ENCODE peak calls at places on chromosomes 1 and 21, in eight cellular contexts. U is GM20000; E is heart right ventricle; H is A549; X is activated CD8-positive, alpha-beta T cell treated with anti-CD3 and anti-CD28 coated beads for 36 hours; B is tibial nerve; G is suprapubic skin; Y is RWPE1. L is an unnamed sample.
A peak's percentile ranks its signal among the peaks of the same experiment; 100 is the strongest.

GRCh38 chr1:202237052-202237451 is 43.5 kb downstream of the LGR6 start:
- DNase-seq in U (peak; percentile 56), E (peak; percentile 26), H (peak; percentile 92), X (peak; percentile 61), B (no peak), G (peak; percentile 47), Y (peak; percentile 83), L (peak; percentile 59)

GRCh38 chr1:41840592-41841246 is 78.0 kb downstream of the HIVEP3 start:
- DNase-seq in U (no peak), E (peak; percentile 42), H (no peak), X (no peak), B (no peak), G (no peak), Y (peak; percentile 54), L (peak; percentile 16)

GRCh38 chr1:107782192-107782845 is 182.7 kb downstream of the VAV3 start:
- DNase-seq in U (no peak), E (no peak), H (peak; percentile 2), X (peak; percentile 48), B (peak; percentile 85), G (no peak), Y (peak; percentile 14), L (peak; percentile 25)

GRCh38 chr1:161487483-161487827 is 17.8 kb upstream of the FCGR2A start:
- DNase-seq in U (no peak), E (peak; percentile 35), H (no peak), X (no peak), B (peak; percentile 45), G (no peak), Y (peak; percentile 51), L (peak; percentile 37)

GRCh38 chr1:169395956-169396355 is 28.0 kb downstream of the BLZF1 start:
- DNase-seq in U (no peak), E (no peak), H (no peak), X (no peak), B (no peak), G (no peak), Y (no peak), L (no peak)

GRCh38 chr1:241081473-241081872 is 275.5 kb downstream of the RGS7 start:
- DNase-seq in U (no peak), E (no peak), H (no peak), X (no peak), B (no peak), G (no peak), Y (no peak), L (peak; percentile 44)

GRCh38 chr1:18954270-18955071 is 2.0 kb downstream of the IFFO2 start:
- DNase-seq in U (no peak), E (no peak), H (no peak), X (no peak), B (no peak), G (no peak), Y (peak; percentile 32), L (no peak)

GRCh38 chr1:234715252-234715945 is 105.4 kb upstream of the IRF2BP2 start:
- DNase-seq in U (no peak), E (no peak), H (no peak), X (no peak), B (no peak), G (no peak), Y (no peak), L (no peak)

GRCh38 chr1:29218223-29218622 is 12.5 kb downstream of the MECR start:
- DNase-seq in U (no peak), E (no peak), H (no peak), X (no peak), B (no peak), G (no peak), Y (no peak), L (no peak)

GRCh38 chr21:25949701-25950100 is 214.9 kb downstream of the GABPA start:
- DNase-seq in U (no peak), E (no peak), H (no peak), X (no peak), B (no peak), G (no peak), Y (no peak), L (no peak)

GRCh38 chr1:2045468-2046224 is 4.6 kb upstream of the PRKCZ start:
- DNase-seq in U (no peak), E (no peak), H (no peak), X (no peak), B (no peak), G (no peak), Y (no peak), L (peak; percentile 19)

GRCh38 chr1:2047749-2048729 is 2.2 kb upstream of the PRKCZ start:
- DNase-seq in U (no peak), E (no peak), H (no peak), X (no peak), B (no peak), G (no peak), Y (no peak), L (no peak)

GRCh38 chr1:2044510-2045319 is 5.5 kb upstream of the PRKCZ start:
- DNase-seq in U (peak; percentile 92), E (peak; percentile 79), H (peak; percentile 53), X (peak; percentile 78), B (peak; percentile 60), G (no peak), Y (peak; percentile 56), L (peak; percentile 22)

GRCh38 chr1:2046953-2047748 is 3.1 kb upstream of the PRKCZ start:
- DNase-seq in U (no peak), E (no peak), H (no peak), X (no peak), B (no peak), G (no peak), Y (no peak), L (no peak)

GRCh38 chr1:2046225-2046917 is 3.8 kb upstream of the PRKCZ start:
- DNase-seq in U (peak; percentile 82), E (peak; percentile 66), H (peak; percentile 52), X (peak; percentile 75), B (peak; percentile 32), G (no peak), Y (peak; percentile 43), L (no peak)
- TF ChIP-seq CTCF in U (peak; percentile 79), E (peak; percentile 69), H (peak; percentile 61), X (peak; percentile 83), B (peak; percentile 45), G (peak; percentile 48), Y (peak; percentile 71), L (peak; percentile 44)

DNA sequence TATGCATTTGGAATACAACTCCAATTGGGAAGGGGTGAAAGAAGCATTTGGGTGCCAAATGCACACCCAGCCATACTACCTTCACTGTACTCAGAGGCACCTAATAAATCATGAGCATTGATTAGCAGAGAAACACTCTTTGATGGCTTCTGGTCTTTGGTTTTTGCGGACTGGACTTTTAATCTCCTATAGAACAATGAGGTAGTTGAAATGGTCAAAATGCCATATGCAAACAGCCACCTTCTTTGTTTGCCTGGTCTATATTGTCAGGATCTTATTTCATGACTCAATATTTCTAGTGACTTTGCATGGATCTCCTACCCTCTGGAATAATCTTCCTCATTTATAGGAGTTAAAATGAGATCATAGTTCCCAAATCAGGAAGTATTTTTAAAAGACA is 8.5 kb downstream of the FAM3B start:
- DNase-seq in U (no peak), E (no peak), H (no peak), X (no peak), B (no peak), G (no peak), Y (no peak), L (no peak)
- TF ChIP-seq CTCF in U (no peak), E (no peak), H (no peak), X (no peak), B (no peak), G (no peak), Y (no peak), L (no peak)

DNA sequence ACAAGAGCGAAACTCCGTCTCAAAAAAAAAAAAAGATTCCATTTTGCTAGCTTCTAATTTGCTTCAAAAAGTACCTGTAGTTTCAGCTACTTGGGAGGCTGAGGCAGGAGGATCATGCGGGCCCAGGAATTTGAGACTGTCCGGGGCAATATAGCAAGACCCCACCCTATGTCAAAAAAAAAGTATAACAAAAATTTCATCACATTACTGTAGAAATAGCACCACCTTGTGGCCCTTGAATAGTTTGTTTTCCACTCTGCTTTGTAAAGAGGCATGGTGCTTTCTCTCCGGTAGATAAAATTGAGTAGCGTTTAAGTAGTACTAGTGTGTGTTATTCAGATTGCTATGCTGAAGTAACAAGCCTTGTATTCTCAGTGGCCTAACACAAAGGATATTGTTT is 18.2 kb upstream of the MSTO1 start:
- DNase-seq in U (peak; percentile 35), E (no peak), H (peak; percentile 40), X (peak; percentile 34), B (peak; percentile 54), G (no peak), Y (peak; percentile 32), L (peak; percentile 31)
- TF ChIP-seq CTCF in U (peak; percentile 45), E (peak; percentile 69), H (peak; percentile 88), X (peak; percentile 76), B (peak; percentile 31), G (peak; percentile 45), Y (peak; percentile 37), L (peak; percentile 25)

DNA sequence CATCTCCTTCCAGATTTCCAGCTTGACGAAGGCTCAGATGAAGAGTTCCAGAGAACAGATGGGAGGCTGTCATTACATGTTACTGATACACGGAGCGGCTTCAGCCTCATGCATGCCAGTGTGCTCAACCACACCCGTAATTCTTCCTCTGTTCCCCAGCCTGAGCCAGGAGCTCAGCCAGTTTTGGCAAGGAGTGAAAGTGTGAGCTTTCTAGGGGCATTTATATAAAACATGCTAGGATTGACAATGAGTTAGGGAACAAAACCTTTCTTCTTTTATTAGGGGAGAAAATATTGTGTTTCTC is 290.4 kb upstream of the PLXNA2 start:
- DNase-seq in U (no peak), E (no peak), H (no peak), X (no peak), B (no peak), G (no peak), Y (no peak), L (peak; percentile 33)
- TF ChIP-seq CTCF in U (no peak), E (no peak), H (no peak), X (no peak), B (no peak), G (no peak), Y (no peak), L (no peak)

GRCh38 chr1:79497193-79497773 is 490.8 kb upstream of the ADGRL4 start:
- DNase-seq in U (peak; percentile 35), E (no peak), H (peak; percentile 8), X (peak; percentile 6), B (no peak), G (no peak), Y (peak; percentile 47), L (peak; percentile 68)
- TF ChIP-seq CTCF in U (peak; percentile 70), E (peak; percentile 67), H (peak; percentile 64), X (peak; percentile 61), B (peak; percentile 55), G (peak; percentile 50), Y (peak; percentile 85), L (peak; percentile 94)

GRCh38 chr1:222784916-222785315 is 29.9 kb upstream of the DISP1 start:
- DNase-seq in U (no peak), E (no peak), H (no peak), X (no peak), B (no peak), G (no peak), Y (no peak), L (no peak)
- TF ChIP-seq CTCF in U (no peak), E (no peak), H (no peak), X (no peak), B (no peak), G (no peak), Y (no peak), L (no peak)

L was measured in foreskin fibroblast.